ENCODE peak calls at places on chromosomes 12 and 14, in nine cellular contexts. X is progenitor cell of endocrine pancreas; G is left cardiac atrium; C is midbrain; F is NCI-H1105 treated with DMSO at 0.1 percent for 48 hours; R is left ventricle myocardium superior; B is activated T-cell treated with anti-CD3 and anti-CD28 coated beads, Interleukin-2, amount 50 U/mL, for 4 hours; P is NCI-H146; T is effector CD4-positive, alpha-beta T cell. H is an unnamed sample.

GRCh38 chr12:105860556-105861207 is 278.1 kb downstream of the NUAK1 start:
- DNase-seq in X (peak), P (peak), F (peak), C (no peak), R (no peak), B (no peak), G (no peak), T (no peak), H (no peak)

GRCh38 chr14:100336618-100337530 is 13.7 kb downstream of the SLC25A47 start:
- DNase-seq in C (no peak), R (no peak), X (no peak), P (no peak), B (no peak), T (no peak), G (no peak), F (no peak), H (no peak)

GRCh38 chr12:121443911-121444841 is 44.3 kb downstream of the RNF34 start:
- DNase-seq in F (no peak), R (no peak), X (no peak), B (no peak), T (no peak), P (no peak), C (peak), G (no peak), H (no peak)

GRCh38 chr12:113403435-113404415 is at the start of gene SDS:
- DNase-seq in G (peak), R (peak), F (peak), X (no peak), T (no peak), P (no peak), C (peak), B (no peak), H (no peak)

GRCh38 chr12:57552692-57553321 is 3.0 kb downstream of the KIF5A start:
- DNase-seq in T (no peak), G (no peak), R (no peak), F (no peak), P (no peak), X (no peak), B (no peak), C (no peak), H (no peak)

GRCh38 chr12:49703647-49704137 is 3.5 kb downstream of the FMNL3 start:
- DNase-seq in C (no peak), R (no peak), X (no peak), B (peak), G (no peak), F (no peak), P (no peak), T (peak), H (no peak)

GRCh38 chr14:72678360-72678759 is 215.5 kb downstream of the DPF3 start:
- DNase-seq in B (no peak), P (no peak), C (no peak), G (no peak), T (no peak), X (no peak), R (no peak), F (no peak), H (no peak)

GRCh38 chr12:86367137-86367536 is 110.9 kb upstream of the MGAT4C start:
- DNase-seq in T (no peak), X (no peak), P (no peak), R (no peak), G (no peak), C (no peak), F (no peak), B (no peak), H (no peak)

GRCh38 chr12:129200576-129200975 is 347.3 kb downstream of the GLT1D1 start:
- DNase-seq in G (no peak), F (no peak), R (no peak), C (no peak), X (no peak), B (no peak), P (no peak), T (no peak), H (no peak)

GRCh38 chr12:1633459-1633858 is 4.4 kb downstream of the WNT5B start:
- DNase-seq in C (no peak), F (no peak), R (no peak), X (no peak), P (no peak), B (no peak), T (no peak), G (no peak), H (no peak)

GRCh38 chr12:2891240-2892053 is 756 bp downstream of the TULP3 start:
- DNase-seq in T (peak), X (peak), F (peak), C (peak), R (peak), G (peak), B (peak), P (peak), H (no peak)

GRCh38 chr12:95998611-95999300 is 2.6 kb upstream of the HAL start:
- DNase-seq in F (peak), T (peak), G (no peak), P (peak), R (no peak), X (no peak), C (peak), B (peak), H (peak)

GRCh38 chr12:11568762-11569478 is 80.6 kb upstream of the ETV6 start:
- DNase-seq in B (no peak), C (no peak), F (no peak), G (no peak), R (no peak), T (no peak), P (peak), X (no peak), H (no peak)

GRCh38 chr12:58602736-58603135 is 317.6 kb downstream of the LRIG3 start:
- DNase-seq in R (no peak), X (no peak), F (no peak), P (no peak), B (no peak), G (no peak), T (no peak), C (no peak), H (no peak)

GRCh38 chr14:85528080-85528881 is 1.7 kb upstream of the FLRT2 start:
- DNase-seq in R (no peak), G (peak), X (no peak), B (no peak), F (peak), P (peak), T (no peak), C (peak), H (no peak)

GRCh38 chr12:96398422-96399080 is 1.7 kb downstream of the CDK17 start:
- DNase-seq in G (no peak), B (no peak), R (no peak), X (no peak), F (no peak), T (no peak), P (no peak), C (peak), H (no peak)

GRCh38 chr14:67533754-67534085 is 630 bp downstream of the PLEKHH1 start:
- DNase-seq in T (no peak), P (peak), C (peak), R (no peak), G (no peak), X (no peak), F (no peak), B (no peak), H (no peak)

GRCh38 chr14:71471604-71472003 is 460.6 kb upstream of the RGS6 start:
- DNase-seq in C (no peak), G (no peak), T (no peak), P (no peak), B (no peak), R (no peak), X (no peak), F (no peak), H (no peak)

GRCh38 chr14:58517592-58517991 is 90.1 kb downstream of the KIAA0586 start:
- DNase-seq in T (no peak), G (no peak), P (no peak), C (no peak), B (no peak), R (no peak), F (no peak), X (no peak), H (no peak)

GRCh38 chr12:75690556-75690955 is 179.1 kb upstream of the KRR1 start:
- DNase-seq in P (no peak), R (no peak), G (no peak), T (no peak), X (no peak), F (no peak), B (no peak), C (no peak), H (no peak)

GRCh38 chr14:88255196-88255595 is 67.9 kb downstream of the KCNK10 start:
- DNase-seq in G (no peak), B (no peak), P (no peak), R (no peak), C (no peak), F (no peak), X (no peak), T (no peak), H (no peak)

GRCh38 chr14:103721334-103722120 is 5.9 kb downstream of the ZFYVE21 start:
- DNase-seq in F (no peak), G (no peak), B (no peak), X (no peak), R (no peak), C (no peak), P (no peak), T (no peak), H (no peak)

GRCh38 chr14:70822706-70823185 is 13.4 kb upstream of the MAP3K9 start:
- DNase-seq in C (no peak), F (peak), T (no peak), X (peak), G (peak), R (peak), B (no peak), P (peak), H (no peak)

GRCh38 chr14:34619399-34619920 is 10.5 kb downstream of the SNX6 start:
- DNase-seq in P (no peak), B (no peak), C (no peak), T (no peak), X (no peak), F (no peak), G (no peak), R (no peak), H (no peak)

H was measured in stimulated activated naive B cell treated with anti-CD40 and anti-IgM and Interleukin-4, amounts not matched to agents 10 μg/mL and 1 μg/mL and 100 μg/mL, for 72 hours.